ENCODE peak calls at places on chromosomes 6 and 20, in eight cellular contexts. K is Calu3, G is NCI-H748 treated with DMSO at 0.1 percent for 48 hours, R is GM20000, B is heart left ventricle, Z is keratinocyte, M is GM23248, W is upper lobe of right lung. Y is an unnamed sample.

GRCh38 chr6:107555449-107555848 is 65.5 kb downstream of the SOBP start:
- DNase-seq in K (no peak), B (no peak), W (no peak), R (no peak), Z (no peak), M (no peak), G (peak; percentile 86), Y (no peak)

GRCh38 chr6:26223213-26223612 is 136.0 kb downstream of the HFE start:
- DNase-seq in Z (no peak), K (no peak), M (peak; percentile 18), W (no peak), G (peak; percentile 78), B (no peak), R (no peak), Y (no peak)

GRCh38 chr6:139154885-139155547 is 20.1 kb downstream of the HECA start:
- DNase-seq in Z (no peak), R (no peak), B (no peak), K (no peak), W (no peak), G (no peak), M (no peak), Y (no peak)

GRCh38 chr6:52515219-52515960 is 61.5 kb downstream of the TRAM2 start:
- DNase-seq in B (no peak), Z (no peak), M (peak; percentile 67), R (no peak), G (no peak), K (no peak), W (no peak), Y (no peak)

GRCh38 chr6:100415780-100416179 is 48.9 kb downstream of the SIM1 start:
- DNase-seq in B (no peak), W (no peak), M (no peak), Z (no peak), G (no peak), K (no peak), R (no peak), Y (no peak)

GRCh38 chr6:36493859-36494258 is 51.1 kb downstream of the KCTD20 start:
- DNase-seq in W (no peak), Z (no peak), R (no peak), K (no peak), B (no peak), M (peak; percentile 41), G (no peak), Y (no peak)

GRCh38 chr6:108850669-108851467 is 2.6 kb downstream of the ARMC2 start:
- DNase-seq in M (no peak), R (no peak), B (peak; percentile 79), Z (no peak), W (no peak), K (no peak), G (no peak), Y (peak; percentile 66)

GRCh38 chr6:114342826-114343781 is at the start of gene HS3ST5:
- DNase-seq in K (peak; percentile 85), W (peak; percentile 64), M (peak; percentile 39), B (peak; percentile 30), Z (no peak), G (peak; percentile 64), R (peak; percentile 36), Y (peak; percentile 55)

GRCh38 chr20:40815156-40816038 is 126.4 kb upstream of the MAFB start:
- DNase-seq in G (no peak), W (no peak), K (no peak), M (no peak), R (no peak), Z (no peak), B (no peak), Y (no peak)

GRCh38 chr20:39941235-39941634 is 747.8 kb downstream of the MAFB start:
- DNase-seq in R (no peak), Z (no peak), B (no peak), G (no peak), M (no peak), W (no peak), K (no peak), Y (no peak)

GRCh38 chr6:18400831-18401446 is 13.8 kb downstream of the RNF144B start:
- DNase-seq in B (no peak), G (no peak), Z (no peak), M (peak; percentile 20), R (peak; percentile 24), W (no peak), K (no peak), Y (no peak)

GRCh38 chr6:41901882-41902519 is 6.8 kb upstream of the USP49 start:
- DNase-seq in K (peak; percentile 24), G (no peak), Z (no peak), W (no peak), B (no peak), R (peak; percentile 33), M (peak; percentile 42), Y (no peak)

GRCh38 chr6:456358-456857 is 64.9 kb downstream of the IRF4 start:
- DNase-seq in M (no peak), R (no peak), B (no peak), W (no peak), G (no peak), K (no peak), Z (no peak), Y (no peak)

GRCh38 chr6:147301070-147301469 is 96.9 kb downstream of the STXBP5 start:
- DNase-seq in G (no peak), R (no peak), W (no peak), Z (no peak), B (no peak), K (no peak), M (no peak), Y (no peak)

GRCh38 chr20:3168079-3168828 is 5.1 kb downstream of the LZTS3 start:
- DNase-seq in K (peak; percentile 68), G (no peak), R (peak; percentile 42), M (no peak), W (peak; percentile 85), B (no peak), Z (no peak), Y (no peak)

GRCh38 chr6:145212807-145213206 is 522.5 kb downstream of the EPM2A start:
- DNase-seq in W (no peak), K (no peak), B (no peak), Z (no peak), G (no peak), M (no peak), R (no peak), Y (no peak)

GRCh38 chr20:19897891-19898290 is 119.3 kb upstream of the NAA20 start:
- DNase-seq in G (no peak), Z (no peak), R (no peak), K (no peak), M (no peak), B (no peak), W (no peak), Y (no peak)

GRCh38 chr6:1739220-1739619 is 129.5 kb downstream of the FOXC1 start:
- DNase-seq in R (peak; percentile 32), M (no peak), K (no peak), W (no peak), B (no peak), Z (no peak), G (no peak), Y (no peak)

GRCh38 chr20:49833483-49833882 is 20.9 kb downstream of the SLC9A8 start:
- DNase-seq in K (no peak), Z (no peak), M (no peak), G (no peak), B (no peak), R (no peak), W (no peak), Y (no peak)

GRCh38 chr6:188821-189655 is 103.2 kb upstream of the DUSP22 start:
- DNase-seq in B (peak; percentile 89), Z (peak; percentile 50), R (peak; percentile 84), K (peak; percentile 85), W (peak; percentile 93), M (peak; percentile 89), G (peak; percentile 74), Y (peak; percentile 92)

GRCh38 chr6:32439708-32440214 is at the start of gene HLA-DRA:
- DNase-seq in B (no peak), G (no peak), M (peak; percentile 57), W (no peak), Z (no peak), K (peak; percentile 77), R (peak; percentile 81), Y (no peak)

GRCh38 chr6:96301781-96302180 is 219.8 kb upstream of the UFL1 start:
- DNase-seq in R (no peak), B (no peak), K (peak; percentile 46), W (no peak), Z (no peak), G (no peak), M (no peak), Y (no peak)

GRCh38 chr6:39821014-39821738 is 29.0 kb downstream of the DAAM2 start:
- DNase-seq in M (peak; percentile 54), B (peak; percentile 29), G (no peak), R (no peak), W (no peak), Z (no peak), K (no peak), Y (no peak)

GRCh38 chr6:139839506-139840156 is 465.2 kb upstream of the CITED2 start:
- DNase-seq in K (no peak), W (peak; percentile 68), B (peak; percentile 49), Z (no peak), G (no peak), R (no peak), M (peak; percentile 51), Y (peak; percentile 55)

GRCh38 chr6:56314683-56315523 is 67.5 kb upstream of the COL21A1 start:
- DNase-seq in K (peak; percentile 59), W (no peak), Z (no peak), M (peak; percentile 57), B (no peak), G (peak; percentile 62), R (peak; percentile 36), Y (no peak)

GRCh38 chr6:167501831-167502385 is 177.0 kb downstream of the TTLL2 start:
- DNase-seq in M (no peak), G (no peak), B (no peak), R (no peak), K (peak; percentile 67), Z (no peak), W (no peak), Y (no peak)

GRCh38 chr20:23928788-23929187 is 49.2 kb upstream of the CST5 start:
- DNase-seq in G (peak; percentile 5), K (no peak), W (peak; percentile 42), Z (no peak), M (no peak), R (no peak), B (no peak), Y (no peak)

GRCh38 chr6:133964052-133964451 is 11.0 kb downstream of the TBPL1 start:
- DNase-seq in W (no peak), M (peak; percentile 43), B (no peak), Z (no peak), R (no peak), G (no peak), K (no peak), Y (no peak)